ENCODE peak calls at places on chromosome X, in eight cellular contexts. S is heart left ventricle; Z is left ventricle myocardium inferior; R is fibroblast of lung; L is transverse colon; D is psoas muscle; T is right cardiac atrium; U is CD4-positive, CD25-positive, alpha-beta regulatory T cell. G is an unnamed sample. For H3K4me1, the result is how much of the 10 kb centered on the place peaks cover.

GRCh38 chrX:151228935-151229334 is 52.6 kb downstream of the GPR50 start:
- DNase-seq in S (no peak), T (no peak), Z (no peak), U (no peak), L (no peak), D (no peak), R (no peak), G (no peak)

GRCh38 chrX:18994713-18995112 is 10.8 kb upstream of the PHKA2 start:
- DNase-seq in U (no peak), S (no peak), Z (no peak), R (peak), D (no peak), T (no peak), L (no peak), G (no peak)

GRCh38 chrX:65241059-65241721 is 264.9 kb upstream of the ZC4H2 start:
- DNase-seq in R (no peak), S (no peak), T (no peak), D (no peak), U (no peak), Z (no peak), L (no peak), G (no peak)

GRCh38 chrX:106263817-106264216 is 95.7 kb downstream of the PWWP3B start:
- DNase-seq in D (no peak), S (no peak), Z (no peak), U (no peak), L (no peak), R (peak), T (no peak), G (no peak)

GRCh38 chrX:38881066-38881465 is 79.8 kb downstream of the MID1IP1 start:
- DNase-seq in R (no peak), Z (no peak), T (no peak), D (no peak), U (no peak), S (no peak), L (no peak), G (no peak)

GRCh38 chrX:121150217-121150616 is 102.8 kb downstream of the GLUD2 start:
- DNase-seq in L (no peak), U (no peak), S (no peak), R (no peak), T (no peak), D (no peak), Z (no peak), G (peak)

GRCh38 chrX:108557594-108557993 is 118.0 kb downstream of the COL4A5 start:
- DNase-seq in U (no peak), T (no peak), Z (no peak), R (no peak), D (no peak), S (no peak), L (no peak), G (no peak)

GRCh38 chrX:21438792-21439191 is 64.6 kb downstream of the CNKSR2 start:
- DNase-seq in R (no peak), T (no peak), L (no peak), D (no peak), Z (no peak), U (no peak), S (no peak), G (no peak)

GRCh38 chrX:95949588-95949987 is 735.1 kb upstream of the DIAPH2 start:
- DNase-seq in R (no peak), Z (no peak), S (no peak), D (no peak), T (no peak), U (no peak), L (no peak), G (no peak)

GRCh38 chrX:153867139-153867538 is 18.8 kb downstream of the L1CAM start:
- DNase-seq in U (no peak), L (no peak), S (no peak), Z (no peak), T (no peak), D (no peak), R (no peak), G (peak)

GRCh38 chrX:136694491-136695087 is 46.6 kb downstream of the CD40LG start:
- DNase-seq in D (no peak), R (peak), S (no peak), Z (no peak), U (peak), L (no peak), T (no peak), G (peak)

GRCh38 chrX:20974326-20974725 is 399.9 kb upstream of the CNKSR2 start:
- DNase-seq in L (no peak), T (no peak), S (no peak), D (no peak), R (peak), U (no peak), Z (no peak), G (no peak)

GRCh38 chrX:120512627-120513026 is 43.5 kb upstream of the LAMP2 start:
- DNase-seq in U (no peak), Z (no peak), D (no peak), S (no peak), L (no peak), R (no peak), T (no peak), G (no peak)

GRCh38 chrX:104270916-104271512 is 16.3 kb upstream of the ESX1 start:
- DNase-seq in L (peak), T (no peak), U (no peak), S (peak), Z (peak), R (no peak), D (peak), G (peak)

GRCh38 chrX:101232316-101232715 is 12.7 kb downstream of the DRP2 start:
- DNase-seq in T (no peak), D (no peak), L (no peak), R (peak), Z (no peak), S (no peak), U (no peak), G (no peak)

GRCh38 chrX:47247206-47247998 is 14.6 kb downstream of the USP11 start:
- DNase-seq in U (no peak), Z (no peak), L (no peak), S (no peak), T (no peak), R (peak), D (no peak), G (no peak)

GRCh38 chrX:34875204-34875603 is 67.4 kb upstream of the FAM47B start:
- DNase-seq in S (no peak), L (no peak), R (peak), U (no peak), Z (no peak), D (no peak), T (no peak), G (no peak)

GRCh38 chrX:18255059-18255458 is 34.4 kb upstream of the BEND2 start:
- DNase-seq in T (no peak), D (no peak), S (no peak), L (no peak), U (no peak), R (no peak), Z (no peak), G (no peak)

GRCh38 chrX:24838624-24839023 is 144.9 kb downstream of the POLA1 start:
- DNase-seq in L (no peak), U (no peak), T (no peak), R (peak), Z (no peak), S (no peak), D (no peak), G (peak)

GRCh38 chrX:13506574-13506973 is 62.8 kb upstream of the EGFL6 start:
- DNase-seq in U (peak), L (peak), R (peak), D (peak), S (no peak), T (peak), Z (peak), G (peak)

GRCh38 chrX:132292753-132293152 is 73.5 kb upstream of the RAP2C start:
- DNase-seq in L (peak), T (no peak), U (no peak), S (no peak), R (peak), D (no peak), Z (no peak), G (peak)

GRCh38 chrX:26822448-26822847 is 606.5 kb downstream of the MAGEB5 start:
- DNase-seq in Z (no peak), S (no peak), D (no peak), T (no peak), R (no peak), L (no peak), U (no peak), G (no peak)

GRCh38 chrX:71653344-71653743 is 14.0 kb upstream of the LOC101059915 start:
- DNase-seq in U (no peak), S (no peak), T (no peak), R (no peak), L (no peak), D (no peak), Z (no peak), G (no peak)

GRCh38 chrX:38890963-38891362 is 89.7 kb downstream of the MID1IP1 start:
- DNase-seq in T (no peak), S (no peak), L (no peak), Z (no peak), R (no peak), U (no peak), D (no peak), G (no peak)

GRCh38 chrX:105461013-105461412 is 240.5 kb upstream of the TEX13A start:
- DNase-seq in T (no peak), R (peak), L (no peak), D (no peak), U (no peak), Z (no peak), S (no peak), G (no peak)

GRCh38 chrX:104696667-104697066 is 130.7 kb downstream of the IL1RAPL2 start:
- DNase-seq in D (no peak), L (no peak), U (no peak), Z (no peak), R (no peak), T (no peak), S (no peak), G (no peak)

GRCh38 chrX:132692526-132692925 is 203.7 kb upstream of the MBNL3 start:
- DNase-seq in T (no peak), D (no peak), Z (no peak), U (no peak), L (no peak), S (no peak), R (no peak), G (no peak)

GRCh38 chrX:148290937-148291336 is 209.5 kb upstream of the AFF2 start:
- DNase-seq in S (no peak), L (no peak), Z (no peak), R (no peak), T (no peak), D (no peak), U (no peak), G (no peak)

GRCh38 chrX:97835969-97836368 is 952.3 kb downstream of the RPA4 start:
- DNase-seq in S (no peak), U (no peak), R (no peak), L (no peak), Z (no peak), D (no peak), T (no peak), G (no peak)

GRCh38 chrX:120426599-120426998 is 42.5 kb downstream of the LAMP2 start:
- DNase-seq in D (no peak), S (no peak), Z (no peak), T (no peak), R (peak), L (no peak), U (no peak), G (no peak)

GRCh38 chrX:38898261-38898660 is 97.0 kb downstream of the MID1IP1 start:
- DNase-seq in U (no peak), Z (no peak), D (no peak), R (no peak), T (no peak), S (no peak), L (no peak), G (no peak)

GRCh38 chrX:113726898-113727297 is 857.0 kb upstream of the HTR2C start:
- DNase-seq in T (no peak), L (no peak), Z (no peak), D (no peak), R (peak), U (no peak), S (no peak), G (no peak)

GRCh38 chrX:24471808-24472207 is 6.7 kb downstream of the PDK3 start:
- DNase-seq in S (no peak), U (no peak), L (no peak), R (no peak), T (no peak), Z (no peak), D (no peak), G (no peak)

DNA sequence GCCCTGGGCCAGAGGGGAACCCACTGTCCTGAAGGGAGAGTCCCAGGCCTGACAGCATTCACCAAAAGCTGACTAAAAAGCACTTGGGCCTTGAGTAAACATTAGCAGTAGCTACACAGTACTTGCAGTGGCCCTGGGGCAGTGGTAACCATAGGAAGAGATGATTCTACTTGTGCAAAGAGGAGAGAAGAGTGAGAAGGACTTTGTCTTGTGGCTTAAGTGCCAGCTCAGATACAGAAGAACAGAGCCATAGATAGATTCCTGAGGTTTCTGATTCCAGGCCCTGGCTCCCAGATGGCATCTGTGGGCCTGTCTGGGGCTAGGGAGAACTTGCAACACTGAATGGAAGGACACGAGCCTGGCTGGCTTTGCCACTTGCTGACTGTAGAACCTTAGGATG is 100.5 kb downstream of the PTCHD1 start:
- DNase-seq in D (no peak), L (no peak), T (no peak), R (peak), Z (no peak), U (no peak), S (no peak), G (no peak)
- H3K4me1 ChIP-seq in D (under half), L (under half), T (under half), R (under half), Z (under half), U (under half), S (under half), G (under half)

GRCh38 chrX:40170830-40171512 is 73.2 kb upstream of the BCOR start:
- DNase-seq in L (no peak), T (no peak), Z (no peak), R (no peak), U (no peak), D (no peak), S (peak), G (peak)
- H3K4me1 ChIP-seq in L (under half), T (under half), Z (half or more), R (under half), U (half or more), D (under half), S (under half), G (half or more)

GRCh38 chrX:129634541-129634940 is 20.2 kb downstream of the APLN start:
- DNase-seq in S (no peak), T (no peak), D (no peak), U (no peak), Z (no peak), R (no peak), L (no peak), G (peak)

GRCh38 chrX:129638917-129639316 is 15.8 kb downstream of the APLN start:
- DNase-seq in L (no peak), R (no peak), S (no peak), T (no peak), Z (no peak), D (no peak), U (no peak), G (no peak)

GRCh38 chrX:129636175-129636681 is 18.5 kb downstream of the APLN start:
- DNase-seq in L (peak), S (no peak), R (no peak), D (no peak), Z (no peak), U (no peak), T (no peak), G (no peak)

GRCh38 chrX:129640737-129641136 is 14.0 kb downstream of the APLN start:
- DNase-seq in U (no peak), R (no peak), S (no peak), L (no peak), Z (no peak), D (no peak), T (no peak), G (no peak)

DNA sequence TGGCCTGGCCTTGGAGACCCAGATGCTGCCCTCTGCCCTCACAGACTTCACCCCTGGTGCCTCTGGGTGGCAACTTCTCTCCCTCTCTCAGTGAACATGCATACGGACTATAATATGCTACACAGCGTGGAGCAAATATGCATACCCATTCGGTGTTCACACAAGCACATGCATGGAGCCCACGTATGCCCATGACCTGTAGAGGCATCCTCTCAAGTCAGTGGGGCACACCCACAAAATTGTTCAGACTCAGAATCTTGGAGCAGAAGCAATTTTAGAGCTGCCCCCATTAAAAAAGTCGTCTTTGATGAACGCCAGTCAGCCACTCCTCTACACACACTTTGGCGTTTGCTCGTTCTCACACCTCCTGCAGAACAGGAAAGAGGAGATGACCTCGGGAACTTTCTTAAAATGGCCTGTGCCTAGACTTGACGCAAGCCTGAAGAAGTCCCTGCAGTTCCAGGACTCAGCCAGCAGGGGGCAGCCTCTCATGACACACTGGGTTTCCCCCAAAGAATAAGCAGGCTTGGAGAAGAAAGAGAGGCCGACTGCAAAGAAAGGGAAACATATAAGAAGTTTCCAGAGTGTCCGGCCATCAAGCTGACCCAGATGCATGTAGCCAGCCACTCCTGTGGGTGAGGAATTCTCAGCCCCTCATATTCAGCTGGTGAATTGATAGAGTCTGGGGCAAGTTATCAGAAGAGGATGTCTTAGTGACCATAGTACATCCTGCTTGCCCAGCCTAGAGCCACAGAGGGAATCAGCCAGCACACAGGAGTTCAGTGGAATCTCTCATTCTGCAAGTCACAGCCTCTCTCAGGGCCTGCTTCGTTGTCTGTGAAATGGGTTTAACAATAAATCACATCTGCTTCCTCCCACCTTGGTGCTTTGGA is 17.3 kb downstream of the APLN start:
- DNase-seq in T (peak), S (peak), R (peak), L (peak), D (peak), Z (peak), U (peak), G (peak)
- H3K4me1 ChIP-seq in T (under half), S (under half), R (under half), L (under half), D (under half), Z (under half), U (under half), G (under half)

DNA sequence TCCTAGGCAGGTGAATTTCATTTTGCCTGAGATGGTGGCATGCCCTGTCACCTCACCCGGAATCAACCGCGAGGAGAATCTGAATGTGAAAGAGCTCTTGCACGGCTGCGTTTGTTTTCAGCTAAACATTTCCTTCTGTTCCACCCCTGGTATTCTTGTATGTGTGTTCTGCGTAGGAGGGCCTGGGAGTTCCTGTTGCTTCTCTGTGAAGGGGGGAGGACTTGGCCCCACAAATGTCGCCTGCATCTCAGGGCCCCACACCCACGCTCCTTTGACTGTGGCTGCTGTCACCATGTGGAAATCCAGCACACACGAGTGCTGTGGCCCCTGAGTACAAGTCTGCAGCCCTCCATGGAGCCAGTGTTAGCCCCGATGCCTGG is 45.8 kb upstream of the CLCN4 start:
- DNase-seq in L (no peak), S (no peak), Z (no peak), R (no peak), D (no peak), T (no peak), U (peak), G (no peak)
- H3K4me1 ChIP-seq in L (under half), S (under half), Z (half or more), R (under half), D (under half), T (under half), U (under half), G (under half)

GRCh38 chrX:107421337-107421736 is 28.1 kb upstream of the FRMPD3 start:
- DNase-seq in T (no peak), L (no peak), Z (no peak), U (no peak), R (no peak), D (no peak), S (no peak), G (peak)

GRCh38 chrX:107420571-107420970 is 28.9 kb upstream of the FRMPD3 start:
- DNase-seq in Z (no peak), R (no peak), S (no peak), T (no peak), D (no peak), U (no peak), L (no peak), G (no peak)
- H3K4me1 ChIP-seq in Z (under half), R (under half), S (under half), T (under half), D (under half), U (under half), L (under half), G (under half)

GRCh38 chrX:124212622-124213021 is 119.8 kb upstream of the TEX13D start:
- DNase-seq in T (no peak), D (no peak), U (no peak), S (no peak), L (no peak), R (no peak), Z (no peak), G (no peak)
- H3K4me1 ChIP-seq in T (under half), D (under half), U (under half), S (under half), L (under half), R (under half), Z (under half), G (under half)

DNA sequence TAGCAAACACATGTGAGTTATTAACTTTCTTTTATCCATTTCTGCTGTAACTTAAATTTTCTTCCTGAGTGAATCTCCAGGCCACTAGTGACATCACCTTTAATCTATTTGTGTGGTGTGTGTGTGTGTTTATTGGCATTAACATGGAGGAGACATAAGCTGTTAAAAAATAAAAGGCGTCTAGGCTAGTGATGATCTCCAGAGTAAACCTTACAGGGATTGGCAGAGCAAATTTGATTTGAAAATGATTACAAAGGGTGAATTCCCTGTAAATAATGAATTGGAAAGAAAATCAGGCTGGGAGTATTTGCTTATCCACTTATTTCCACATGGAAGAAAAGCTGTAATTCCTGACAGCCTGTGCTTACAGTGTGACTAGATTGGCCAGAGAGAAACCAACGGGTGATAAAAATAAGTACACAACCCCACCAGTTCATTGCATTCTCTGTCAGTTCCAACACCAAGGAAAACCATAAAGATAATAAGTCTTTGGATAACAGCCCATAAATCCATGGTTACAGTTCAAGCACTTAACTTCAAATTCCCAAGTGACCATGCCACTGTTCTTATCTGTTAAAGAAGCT is 186.1 kb downstream of the ENOX2 start:
- DNase-seq in L (no peak), Z (no peak), R (peak), S (no peak), T (no peak), D (no peak), U (no peak), G (no peak)
- H3K4me1 ChIP-seq in L (under half), Z (under half), R (under half), S (under half), T (under half), D (under half), U (under half), G (under half)

GRCh38 chrX:16155586-16155985 is 11.7 kb upstream of the MAGEB17 start:
- DNase-seq in L (no peak), Z (no peak), T (no peak), R (no peak), U (no peak), S (no peak), D (no peak), G (no peak)

GRCh38 chrX:16164748-16165147 is 2.5 kb upstream of the MAGEB17 start:
- DNase-seq in T (no peak), S (no peak), Z (no peak), U (no peak), R (no peak), D (no peak), L (no peak), G (no peak)

GRCh38 chrX:16162391-16162790 is 4.9 kb upstream of the MAGEB17 start:
- DNase-seq in D (no peak), R (no peak), T (no peak), Z (no peak), U (no peak), L (no peak), S (no peak), G (peak)

GRCh38 chrX:16160729-16161128 is 6.6 kb upstream of the MAGEB17 start:
- DNase-seq in R (peak), L (no peak), D (no peak), T (no peak), U (no peak), S (no peak), Z (no peak), G (no peak)
- H3K4me1 ChIP-seq in R (under half), L (under half), D (under half), T (under half), U (under half), S (under half), Z (under half), G (under half)

G was measured in HAP-1.